ENCODE peak calls at places on chromosomes 13 and 19, in four cellular contexts. One of them, this sample, is unnamed. For H3K9me3 and H3K36me3, the result is how much of the 10 kb centered on the place peaks cover.

GRCh38 chr19:33064117-33064777 is 441 bp downstream of the RHPN2 start:
- DNase-seq in PC-3: peak
- DNase-seq in CD4-positive, CD25-positive, alpha-beta regulatory T cell: peak
- DNase-seq in GM23248: peak
- DNase-seq in this sample: no peak

GRCh38 chr19:12899891-12900518 is 9.0 kb downstream of the GCDH start:
- DNase-seq in PC-3: no peak
- DNase-seq in CD4-positive, CD25-positive, alpha-beta regulatory T cell: no peak
- DNase-seq in GM23248: no peak
- DNase-seq in this sample: no peak

GRCh38 chr19:38769635-38770211 is 3.6 kb downstream of the LGALS7 start:
- DNase-seq in PC-3: no peak
- DNase-seq in CD4-positive, CD25-positive, alpha-beta regulatory T cell: peak
- DNase-seq in GM23248: peak
- DNase-seq in this sample: peak

GRCh38 chr19:42421591-42422031 is 5.6 kb downstream of the LIPE start:
- DNase-seq in PC-3: peak
- DNase-seq in CD4-positive, CD25-positive, alpha-beta regulatory T cell: no peak
- DNase-seq in GM23248: peak
- DNase-seq in this sample: peak

GRCh38 chr13:100610399-100611347 is 22.1 kb upstream of the GGACT start:
- DNase-seq in PC-3: no peak
- DNase-seq in CD4-positive, CD25-positive, alpha-beta regulatory T cell: no peak
- DNase-seq in GM23248: no peak
- DNase-seq in this sample: no peak

GRCh38 chr13:33917135-33917534 is 99.2 kb downstream of the RFC3 start:
- DNase-seq in PC-3: no peak
- DNase-seq in CD4-positive, CD25-positive, alpha-beta regulatory T cell: no peak
- DNase-seq in GM23248: no peak
- DNase-seq in this sample: no peak

GRCh38 chr19:49843265-49843664 is 7.7 kb upstream of the PTOV1 start:
- DNase-seq in PC-3: no peak
- DNase-seq in CD4-positive, CD25-positive, alpha-beta regulatory T cell: no peak
- DNase-seq in GM23248: no peak
- DNase-seq in this sample: no peak

GRCh38 chr19:58474997-58475713 is 997 bp upstream of the ZNF446 start:
- DNase-seq in PC-3: no peak
- DNase-seq in CD4-positive, CD25-positive, alpha-beta regulatory T cell: no peak
- DNase-seq in GM23248: no peak
- DNase-seq in this sample: no peak

GRCh38 chr13:41835871-41836270 is 125.0 kb downstream of the VWA8 start:
- DNase-seq in PC-3: no peak
- DNase-seq in CD4-positive, CD25-positive, alpha-beta regulatory T cell: no peak
- DNase-seq in GM23248: peak
- DNase-seq in this sample: no peak

GRCh38 chr19:33302974-33303790 is 848 bp upstream of the CEBPA start:
- DNase-seq in PC-3: peak
- DNase-seq in CD4-positive, CD25-positive, alpha-beta regulatory T cell: no peak
- DNase-seq in GM23248: peak
- DNase-seq in this sample: peak

GRCh38 chr19:56507446-56508281 is at the start of gene ZNF471:
- DNase-seq in PC-3: peak
- DNase-seq in CD4-positive, CD25-positive, alpha-beta regulatory T cell: peak
- DNase-seq in GM23248: peak
- DNase-seq in this sample: peak

GRCh38 chr19:18329035-18329376 is 6.1 kb upstream of the LSM4 start:
- DNase-seq in PC-3: no peak
- DNase-seq in CD4-positive, CD25-positive, alpha-beta regulatory T cell: no peak
- DNase-seq in GM23248: no peak
- DNase-seq in this sample: no peak

GRCh38 chr19:32876919-32877285 is 7.3 kb upstream of the SLC7A9 start:
- DNase-seq in PC-3: peak
- DNase-seq in CD4-positive, CD25-positive, alpha-beta regulatory T cell: no peak
- DNase-seq in GM23248: no peak
- DNase-seq in this sample: peak

GRCh38 chr13:33577037-33577436 is 240.9 kb upstream of the RFC3 start:
- DNase-seq in PC-3: no peak
- DNase-seq in CD4-positive, CD25-positive, alpha-beta regulatory T cell: no peak
- DNase-seq in GM23248: peak
- DNase-seq in this sample: no peak

GRCh38 chr13:101529419-101529818 is 76.9 kb downstream of the ITGBL1 start:
- DNase-seq in PC-3: no peak
- DNase-seq in CD4-positive, CD25-positive, alpha-beta regulatory T cell: no peak
- DNase-seq in GM23248: peak
- DNase-seq in this sample: no peak

GRCh38 chr13:29125934-29126424 is 305.8 kb downstream of the MTUS2 start:
- DNase-seq in PC-3: no peak
- DNase-seq in CD4-positive, CD25-positive, alpha-beta regulatory T cell: peak
- DNase-seq in GM23248: no peak
- DNase-seq in this sample: no peak

GRCh38 chr13:33004454-33004853 is 11.8 kb upstream of the KL start:
- DNase-seq in PC-3: no peak
- DNase-seq in CD4-positive, CD25-positive, alpha-beta regulatory T cell: peak
- DNase-seq in GM23248: peak
- DNase-seq in this sample: no peak

GRCh38 chr13:28479005-28479404 is 15.9 kb downstream of the FLT1 start:
- DNase-seq in PC-3: no peak
- DNase-seq in CD4-positive, CD25-positive, alpha-beta regulatory T cell: no peak
- DNase-seq in GM23248: no peak
- DNase-seq in this sample: no peak

GRCh38 chr19:18388328-18389094 is 2.6 kb downstream of the GDF15 start:
- DNase-seq in PC-3: peak
- DNase-seq in CD4-positive, CD25-positive, alpha-beta regulatory T cell: peak
- DNase-seq in GM23248: peak
- DNase-seq in this sample: peak

GRCh38 chr13:114275309-114275708 is 6.1 kb upstream of the UPF3A start:
- DNase-seq in PC-3: no peak
- DNase-seq in CD4-positive, CD25-positive, alpha-beta regulatory T cell: no peak
- DNase-seq in GM23248: peak
- DNase-seq in this sample: no peak

GRCh38 chr19:3035542-3036118 is 6.5 kb upstream of the TLE2 start:
- DNase-seq in PC-3: peak
- DNase-seq in CD4-positive, CD25-positive, alpha-beta regulatory T cell: peak
- DNase-seq in GM23248: peak
- DNase-seq in this sample: peak

GRCh38 chr19:3033595-3034193 is 4.6 kb upstream of the TLE2 start:
- DNase-seq in PC-3: no peak
- DNase-seq in CD4-positive, CD25-positive, alpha-beta regulatory T cell: no peak
- DNase-seq in GM23248: no peak
- DNase-seq in this sample: no peak

GRCh38 chr19:3034845-3035541 is 5.9 kb upstream of the TLE2 start:
- DNase-seq in PC-3: no peak
- DNase-seq in CD4-positive, CD25-positive, alpha-beta regulatory T cell: peak
- DNase-seq in GM23248: peak
- DNase-seq in this sample: peak

GRCh38 chr19:3036119-3036794 is 7.2 kb upstream of the TLE2 start:
- DNase-seq in PC-3: peak
- DNase-seq in CD4-positive, CD25-positive, alpha-beta regulatory T cell: peak
- DNase-seq in GM23248: peak
- DNase-seq in this sample: peak

DNA sequence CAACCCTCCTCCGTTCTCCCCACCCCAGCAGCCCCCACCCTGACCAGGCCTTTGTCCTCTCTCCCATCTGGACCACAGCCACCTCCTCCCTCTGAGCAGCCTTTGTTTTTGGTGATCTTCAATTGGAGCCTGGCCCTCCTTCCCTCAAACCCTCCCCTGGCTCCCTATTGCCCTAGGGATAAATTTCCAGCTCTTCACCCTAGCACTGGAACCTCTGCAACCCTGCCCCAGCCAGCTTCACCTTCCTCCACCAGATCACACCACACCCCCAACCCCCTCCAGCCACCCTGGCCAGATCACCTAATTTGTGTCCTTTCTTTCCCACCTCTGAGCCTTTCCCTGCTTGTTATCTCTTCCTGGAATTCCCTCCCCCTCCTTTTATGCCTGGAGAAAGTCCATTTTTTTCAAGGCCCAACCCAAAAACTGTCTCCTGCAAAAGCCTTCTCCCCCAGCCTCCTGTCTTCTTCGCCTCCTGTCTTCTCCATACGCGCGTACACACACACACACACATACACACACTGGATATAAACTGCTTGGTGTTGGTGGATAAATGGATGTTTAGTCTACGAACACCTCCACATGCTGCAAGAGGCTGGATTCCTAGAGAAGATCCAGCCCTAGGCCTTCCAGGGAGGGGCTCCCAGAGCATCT is 5.2 kb upstream of the TLE2 start:
- DNase-seq in PC-3: no peak
- DNase-seq in CD4-positive, CD25-positive, alpha-beta regulatory T cell: no peak
- DNase-seq in GM23248: no peak
- DNase-seq in this sample: peak
- H3K4me3 ChIP-seq in PC-3: peak
- H3K4me3 ChIP-seq in CD4-positive, CD25-positive, alpha-beta regulatory T cell: no peak
- H3K4me3 ChIP-seq in GM23248: no peak
- H3K4me3 ChIP-seq in this sample: peak

DNA sequence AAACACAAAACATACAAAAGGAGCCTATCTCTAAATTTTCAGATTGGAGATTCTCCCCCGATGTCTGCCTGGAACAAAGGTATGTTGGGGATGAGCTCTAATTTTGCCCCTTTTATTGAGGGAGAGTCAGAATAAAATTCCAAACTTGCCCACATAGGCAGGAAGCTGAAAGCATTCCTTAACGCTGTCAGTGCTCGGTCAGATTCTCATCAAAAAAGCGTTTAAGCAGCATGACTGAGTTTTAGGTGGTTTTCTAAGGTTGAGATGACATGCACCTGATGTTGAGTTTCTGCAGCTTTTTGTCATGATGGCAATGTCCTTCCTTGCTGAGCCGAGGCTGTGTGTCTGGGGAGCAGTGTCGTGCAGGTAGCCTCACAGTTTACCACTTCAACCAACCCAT is 48.4 kb upstream of the MEDAG start:
- DNase-seq in PC-3: no peak
- DNase-seq in CD4-positive, CD25-positive, alpha-beta regulatory T cell: no peak
- DNase-seq in GM23248: no peak
- DNase-seq in this sample: no peak
- H3K9me3 ChIP-seq in PC-3: under half
- H3K9me3 ChIP-seq in CD4-positive, CD25-positive, alpha-beta regulatory T cell: under half
- H3K9me3 ChIP-seq in GM23248: under half
- H3K9me3 ChIP-seq in this sample: under half

GRCh38 chr13:49386664-49387063 is 57.2 kb downstream of the CAB39L start:
- DNase-seq in PC-3: no peak
- DNase-seq in CD4-positive, CD25-positive, alpha-beta regulatory T cell: no peak
- DNase-seq in GM23248: no peak
- DNase-seq in this sample: no peak

GRCh38 chr13:49388256-49388655 is 55.6 kb downstream of the CAB39L start:
- DNase-seq in PC-3: no peak
- DNase-seq in CD4-positive, CD25-positive, alpha-beta regulatory T cell: no peak
- DNase-seq in GM23248: no peak
- DNase-seq in this sample: no peak
- H3K36me3 ChIP-seq in PC-3: under half
- H3K36me3 ChIP-seq in CD4-positive, CD25-positive, alpha-beta regulatory T cell: under half
- H3K36me3 ChIP-seq in GM23248: under half
- H3K36me3 ChIP-seq in this sample: under half

GRCh38 chr13:102845289-102845629 is 573 bp upstream of the ERCC5 start:
- DNase-seq in PC-3: no peak
- DNase-seq in CD4-positive, CD25-positive, alpha-beta regulatory T cell: no peak
- DNase-seq in GM23248: no peak
- DNase-seq in this sample: no peak

GRCh38 chr13:102845630-102846260 is at the start of gene ERCC5:
- DNase-seq in PC-3: peak
- DNase-seq in CD4-positive, CD25-positive, alpha-beta regulatory T cell: peak
- DNase-seq in GM23248: peak
- DNase-seq in this sample: peak

GRCh38 chr13:102848956-102849355 is 3.1 kb downstream of the ERCC5 start:
- DNase-seq in PC-3: no peak
- DNase-seq in CD4-positive, CD25-positive, alpha-beta regulatory T cell: no peak
- DNase-seq in GM23248: no peak
- DNase-seq in this sample: no peak

GRCh38 chr13:102846261-102847015 is 606 bp downstream of the ERCC5 start:
- DNase-seq in PC-3: peak
- DNase-seq in CD4-positive, CD25-positive, alpha-beta regulatory T cell: peak
- DNase-seq in GM23248: peak
- DNase-seq in this sample: peak

GRCh38 chr13:102847272-102848234 is 1.7 kb downstream of the ERCC5 start:
- DNase-seq in PC-3: peak
- DNase-seq in CD4-positive, CD25-positive, alpha-beta regulatory T cell: peak
- DNase-seq in GM23248: peak
- DNase-seq in this sample: peak
- H3K4me3 ChIP-seq in PC-3: peak
- H3K4me3 ChIP-seq in CD4-positive, CD25-positive, alpha-beta regulatory T cell: peak
- H3K4me3 ChIP-seq in GM23248: peak
- H3K4me3 ChIP-seq in this sample: peak

GRCh38 chr19:21151460-21151859 is 9.6 kb downstream of the ZNF431 start:
- DNase-seq in PC-3: no peak
- DNase-seq in CD4-positive, CD25-positive, alpha-beta regulatory T cell: no peak
- DNase-seq in GM23248: no peak
- DNase-seq in this sample: no peak
- H3K9me3 ChIP-seq in PC-3: under half
- H3K9me3 ChIP-seq in CD4-positive, CD25-positive, alpha-beta regulatory T cell: under half
- H3K9me3 ChIP-seq in GM23248: under half
- H3K9me3 ChIP-seq in this sample: under half

DNA sequence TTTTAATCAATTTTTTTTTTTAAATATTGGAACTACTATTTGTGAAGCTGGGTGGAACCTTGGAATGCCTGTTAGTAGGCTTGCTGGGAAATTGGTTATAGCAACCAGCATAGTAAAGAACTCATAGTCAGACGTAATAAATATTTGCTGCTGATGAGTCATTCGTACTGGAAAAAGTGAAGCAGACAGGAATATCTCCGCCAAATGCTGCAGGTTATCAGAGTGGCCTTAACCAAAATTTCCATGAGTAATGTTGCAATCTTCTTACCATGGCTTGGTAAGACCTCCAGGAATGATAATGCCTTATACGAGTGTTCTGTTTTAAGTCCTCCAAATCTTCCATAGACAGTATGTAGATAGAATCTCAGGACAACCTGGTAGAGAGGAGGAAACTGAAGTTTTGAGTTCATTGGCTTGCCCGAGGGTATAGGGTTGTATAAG is 34.2 kb downstream of the MBNL2 start:
- DNase-seq in PC-3: peak
- DNase-seq in CD4-positive, CD25-positive, alpha-beta regulatory T cell: no peak
- DNase-seq in GM23248: peak
- DNase-seq in this sample: peak
- H3K36me3 ChIP-seq in PC-3: under half
- H3K36me3 ChIP-seq in CD4-positive, CD25-positive, alpha-beta regulatory T cell: under half
- H3K36me3 ChIP-seq in GM23248: under half
- H3K36me3 ChIP-seq in this sample: under half

GRCh38 chr19:6753178-6754031 is 13.8 kb downstream of the SH2D3A start:
- DNase-seq in PC-3: peak
- DNase-seq in CD4-positive, CD25-positive, alpha-beta regulatory T cell: peak
- DNase-seq in GM23248: peak
- DNase-seq in this sample: peak
- H3K4me3 ChIP-seq in PC-3: no peak
- H3K4me3 ChIP-seq in CD4-positive, CD25-positive, alpha-beta regulatory T cell: no peak
- H3K4me3 ChIP-seq in GM23248: peak
- H3K4me3 ChIP-seq in this sample: peak

DNA sequence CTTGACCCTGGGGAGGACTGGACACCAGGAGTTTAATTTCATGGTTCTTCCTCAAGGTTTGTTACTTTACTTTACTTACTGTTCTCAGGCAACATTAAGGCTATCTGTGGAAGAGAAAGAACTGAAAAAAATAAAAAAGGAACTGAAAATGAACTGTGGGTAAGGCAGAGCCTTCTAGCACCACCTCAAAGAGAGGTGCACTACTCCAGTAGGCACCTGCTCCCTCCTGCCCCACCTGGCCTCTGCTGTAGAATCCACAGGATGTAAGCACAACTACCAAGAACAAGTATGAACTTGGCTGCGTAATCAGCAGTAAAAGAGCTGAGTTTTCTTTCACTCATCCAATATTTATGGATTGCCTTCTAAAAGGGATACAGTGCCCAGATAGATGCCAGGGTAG is 12.2 kb downstream of the ZNF112 start:
- DNase-seq in PC-3: no peak
- DNase-seq in CD4-positive, CD25-positive, alpha-beta regulatory T cell: no peak
- DNase-seq in GM23248: no peak
- DNase-seq in this sample: no peak
- H3K9me3 ChIP-seq in PC-3: under half
- H3K9me3 ChIP-seq in CD4-positive, CD25-positive, alpha-beta regulatory T cell: under half
- H3K9me3 ChIP-seq in GM23248: under half
- H3K9me3 ChIP-seq in this sample: under half

This sample was measured in small intestine.